ENCODE peak calls at places on chromosomes 3 and 15, in six cellular contexts. I is CD8-positive, alpha-beta memory T cell; Z is CD4-positive, alpha-beta memory T cell; D is tibial artery; G is A549; M is lung. R is an unnamed sample.

GRCh38 chr15:100373037-100373896 is 31.5 kb upstream of the ADAMTS17 start:
- DNase-seq in M (no peak), D (no peak), G (no peak), I (no peak), Z (no peak), R (no peak)

GRCh38 chr3:193016437-193016887 is 98.8 kb upstream of the MB21D2 start:
- DNase-seq in D (no peak), I (no peak), M (no peak), G (no peak), Z (no peak), R (peak; percentile 40)

GRCh38 chr15:63276342-63277043 is 912 bp upstream of the APH1B start:
- DNase-seq in D (no peak), I (no peak), M (no peak), Z (no peak), G (no peak), R (no peak)

GRCh38 chr3:175149675-175150074 is 290.5 kb downstream of the NAALADL2 start:
- DNase-seq in I (no peak), D (peak; percentile 19), M (peak; percentile 48), Z (no peak), G (no peak), R (peak; percentile 52)

GRCh38 chr3:171898192-171898591 is 55.0 kb downstream of the TMEM212 start:
- DNase-seq in M (no peak), I (no peak), D (no peak), G (no peak), Z (no peak), R (no peak)

GRCh38 chr3:40669176-40669575 is 144.4 kb downstream of the ZNF621 start:
- DNase-seq in Z (no peak), D (no peak), G (no peak), M (no peak), I (no peak), R (no peak)

GRCh38 chr15:26082833-26083174 is 219.7 kb upstream of the ATP10A start:
- DNase-seq in D (no peak), M (no peak), I (no peak), Z (no peak), G (no peak), R (no peak)

GRCh38 chr3:197591816-197592215 is 36.0 kb upstream of the BDH1 start:
- DNase-seq in G (no peak), M (no peak), Z (no peak), I (no peak), D (no peak), R (no peak)

GRCh38 chr3:176807938-176808337 is 389.3 kb downstream of the TBL1XR1 start:
- DNase-seq in G (no peak), I (no peak), M (no peak), D (no peak), Z (no peak), R (no peak)

GRCh38 chr3:161043343-161044035 is 61.7 kb downstream of the B3GALNT1 start:
- DNase-seq in M (no peak), Z (no peak), D (no peak), I (no peak), G (no peak), R (no peak)

GRCh38 chr15:81575436-81576123 is 201.6 kb upstream of the TMC3 start:
- DNase-seq in D (no peak), M (no peak), I (no peak), Z (no peak), G (no peak), R (peak; percentile 12)

GRCh38 chr3:124826703-124827102 is 60.5 kb downstream of the ITGB5 start:
- DNase-seq in M (no peak), D (no peak), G (no peak), Z (no peak), I (no peak), R (peak; percentile 48)

GRCh38 chr15:40909662-40910625 is 15.7 kb downstream of the VPS18 start:
- DNase-seq in I (no peak), D (no peak), M (peak; percentile 58), G (no peak), Z (no peak), R (no peak)

GRCh38 chr3:129604223-129604941 is 2.1 kb downstream of the PLXND1 start:
- DNase-seq in D (no peak), I (no peak), M (no peak), Z (peak; percentile 7), G (no peak), R (no peak)

GRCh38 chr3:20054549-20054987 is 14.3 kb downstream of the KAT2B start:
- DNase-seq in M (peak; percentile 75), G (peak; percentile 92), D (peak; percentile 34), Z (peak; percentile 93), I (peak; percentile 72), R (peak; percentile 99)

GRCh38 chr3:10653241-10653640 is 147.9 kb upstream of the ATP2B2 start:
- DNase-seq in Z (no peak), D (no peak), I (no peak), M (no peak), G (no peak), R (no peak)

GRCh38 chr3:62647711-62648110 is 227.5 kb downstream of the CADPS start:
- DNase-seq in D (no peak), I (no peak), Z (no peak), M (no peak), G (no peak), R (no peak)

GRCh38 chr3:65226287-65226686 is 538.5 kb upstream of the ADAMTS9 start:
- DNase-seq in Z (no peak), D (no peak), I (no peak), G (no peak), M (no peak), R (no peak)

GRCh38 chr3:44339990-44340389 is 1.4 kb downstream of the TCAIM start:
- DNase-seq in M (no peak), I (no peak), Z (no peak), G (no peak), D (no peak), R (no peak)
- H3K27ac ChIP-seq in M (peak overlapping the region; percentile 55), I (no peak overlapping the region), Z (no peak overlapping the region), G (no peak overlapping the region), D (peak overlapping the region; percentile 94), R (no peak overlapping the region)

DNA sequence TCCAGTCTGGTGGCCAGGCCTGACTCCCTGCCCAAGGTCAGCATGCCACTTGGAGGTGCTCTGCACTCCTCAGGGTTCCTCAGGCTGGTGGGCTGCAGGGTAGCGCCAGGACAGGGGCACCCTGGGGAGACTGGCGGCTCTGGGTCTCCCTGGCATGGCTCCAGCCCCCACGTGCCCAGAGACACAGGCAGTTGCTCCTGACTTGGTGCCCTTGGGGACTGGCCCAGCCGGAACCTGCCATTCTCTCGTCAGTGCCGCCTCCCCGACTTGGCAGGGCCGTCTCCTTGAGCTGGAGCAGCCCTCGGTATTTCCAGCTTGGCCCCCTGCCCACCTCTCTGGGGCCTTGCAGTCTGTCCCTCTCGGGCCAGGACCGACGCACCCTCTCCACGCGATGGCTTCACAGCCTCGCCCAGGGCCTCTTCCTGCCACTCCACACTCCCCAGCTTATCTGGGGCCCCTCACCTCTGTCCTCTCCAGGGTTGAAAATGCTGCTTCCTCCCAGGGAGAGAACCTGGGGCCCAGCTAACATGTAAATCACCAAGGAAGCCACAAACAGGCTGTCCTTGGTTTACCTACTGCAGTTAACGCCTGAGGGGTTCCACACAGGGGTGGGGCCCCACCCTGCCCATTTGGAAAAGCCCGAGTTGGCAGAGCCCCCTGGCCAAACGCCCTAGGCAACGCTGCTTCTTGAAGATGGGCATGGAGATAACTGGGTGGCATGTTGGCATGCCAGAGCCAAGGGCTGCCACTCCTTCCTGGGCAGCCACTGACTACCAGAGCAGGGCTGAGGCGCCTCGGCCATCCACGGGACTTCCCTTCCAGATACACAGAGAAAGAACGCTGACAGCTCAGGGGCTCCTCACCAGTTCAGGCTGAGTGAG is 61.4 kb downstream of the SMAD6 start:
- DNase-seq in M (peak; percentile 93), I (no peak), G (no peak), D (peak; percentile 92), Z (no peak), R (no peak)
- H3K27ac ChIP-seq in M (peak overlapping the region; percentile 81), I (no peak overlapping the region), G (peak overlapping the region; percentile 94), D (peak overlapping the region; percentile 92), Z (no peak overlapping the region), R (no peak overlapping the region)

GRCh38 chr15:49847937-49848823 is 227.3 kb downstream of the DTWD1 start:
- DNase-seq in M (no peak), Z (no peak), I (no peak), G (peak; percentile 43), D (no peak), R (peak; percentile 53)

GRCh38 chr15:49852756-49853155 is 231.9 kb downstream of the DTWD1 start:
- DNase-seq in D (no peak), I (no peak), G (no peak), Z (no peak), M (no peak), R (no peak)

GRCh38 chr15:49844390-49844789 is 223.5 kb downstream of the DTWD1 start:
- DNase-seq in I (no peak), G (no peak), M (no peak), D (no peak), Z (no peak), R (no peak)

GRCh38 chr15:49847436-49847835 is 226.6 kb downstream of the DTWD1 start:
- DNase-seq in D (no peak), I (no peak), M (no peak), Z (no peak), G (no peak), R (no peak)

DNA sequence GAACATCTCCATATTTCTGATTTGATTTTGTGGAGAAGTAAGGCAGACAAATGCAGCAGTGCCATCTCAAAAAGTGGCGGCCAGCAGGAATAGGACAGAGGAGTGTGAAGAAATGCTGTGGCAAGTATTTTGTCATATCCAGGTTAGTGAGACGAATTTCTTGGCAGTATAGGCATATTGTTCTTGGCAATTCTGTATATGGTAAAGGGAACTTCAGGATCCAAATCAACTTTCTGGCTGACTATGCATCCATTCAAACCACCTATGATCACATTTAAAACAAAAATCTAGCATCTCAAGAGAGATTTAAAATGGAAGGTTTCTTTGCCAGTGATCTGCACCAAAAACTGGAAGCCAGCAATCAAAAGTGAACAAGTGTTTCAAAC is 228.0 kb downstream of the DTWD1 start:
- DNase-seq in D (no peak), G (no peak), M (no peak), I (no peak), Z (no peak), R (no peak)
- H3K27ac ChIP-seq in D (peak overlapping the region; percentile 62), G (peak overlapping the region; percentile 89), M (peak overlapping the region; percentile 21), I (no peak overlapping the region), Z (no peak overlapping the region), R (no peak overlapping the region)

GRCh38 chr15:36932070-36932469 is 168.3 kb downstream of the MEIS2 start:
- DNase-seq in D (no peak), M (no peak), I (no peak), G (no peak), Z (no peak), R (no peak)

GRCh38 chr15:36926422-36926815 is 173.9 kb downstream of the MEIS2 start:
- DNase-seq in M (no peak), D (no peak), I (no peak), Z (no peak), G (no peak), R (no peak)

GRCh38 chr15:36933239-36933990 is 166.9 kb downstream of the MEIS2 start:
- DNase-seq in Z (no peak), I (no peak), D (no peak), G (no peak), M (no peak), R (no peak)

GRCh38 chr15:36936652-36937051 is 163.7 kb downstream of the MEIS2 start:
- DNase-seq in M (no peak), G (no peak), I (no peak), Z (no peak), D (no peak), R (no peak)

DNA sequence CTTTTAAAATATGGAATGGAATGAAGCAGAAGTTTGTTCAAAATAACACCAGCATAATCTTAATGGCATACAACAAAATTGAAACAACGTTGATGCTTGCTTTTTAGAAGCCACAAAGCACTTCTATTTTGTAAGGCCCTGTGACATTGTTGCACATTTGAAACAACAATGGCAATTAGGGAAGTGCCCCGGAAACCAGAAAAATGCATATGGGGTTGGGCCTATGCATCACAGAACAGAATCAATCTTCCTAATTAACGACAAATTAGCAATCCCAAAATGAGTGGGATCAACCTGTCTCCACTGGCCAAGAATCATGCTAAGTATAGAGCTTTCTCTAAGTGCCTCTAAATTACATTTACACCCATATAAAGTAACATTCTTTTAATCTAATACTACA is 168.9 kb downstream of the MEIS2 start:
- DNase-seq in G (no peak), D (no peak), I (no peak), M (no peak), Z (no peak), R (no peak)
- H3K27ac ChIP-seq in G (no peak overlapping the region), D (no peak overlapping the region), I (no peak overlapping the region), M (no peak overlapping the region), Z (no peak overlapping the region), R (no peak overlapping the region)

R was measured in epithelial cell of prostate.